ENCODE peak calls at places on chromosomes 16 and 17, in eight cellular contexts. One of them, this sample, is unnamed.

GRCh38 chr17:2057130-2057713 is 2.3 kb downstream of the HIC1 start:
- DNase-seq in GM06990: no peak
- DNase-seq in activated T-cell treated with anti-CD3 and anti-CD28 coated beads for 24 hours: no peak
- DNase-seq in hypothalamus: no peak
- DNase-seq in stimulated activated CD4-positive, alpha-beta T cell treated with anti-CD3 and anti-CD28 coated beads, Interleukin-4, amount 100 ng/mL, for 24 hours: no peak
- DNase-seq in HT-29: no peak
- DNase-seq in HCT116: no peak
- DNase-seq in NCI-H345: no peak
- DNase-seq in this sample: no peak

GRCh38 chr17:37179893-37180292 is 195.9 kb upstream of the C17orf78 start:
- DNase-seq in stimulated activated CD4-positive, alpha-beta T cell treated with anti-CD3 and anti-CD28 coated beads, Interleukin-4, amount 100 ng/mL, for 24 hours: no peak
- DNase-seq in GM06990: no peak
- DNase-seq in HT-29: no peak
- DNase-seq in hypothalamus: no peak
- DNase-seq in NCI-H345: no peak
- DNase-seq in activated T-cell treated with anti-CD3 and anti-CD28 coated beads for 24 hours: no peak
- DNase-seq in HCT116: peak
- DNase-seq in this sample: no peak

GRCh38 chr17:43905985-43906852 is 1.1 kb downstream of the MPP2 start:
- DNase-seq in HCT116: no peak
- DNase-seq in stimulated activated CD4-positive, alpha-beta T cell treated with anti-CD3 and anti-CD28 coated beads, Interleukin-4, amount 100 ng/mL, for 24 hours: no peak
- DNase-seq in GM06990: no peak
- DNase-seq in hypothalamus: peak
- DNase-seq in HT-29: peak
- DNase-seq in activated T-cell treated with anti-CD3 and anti-CD28 coated beads for 24 hours: no peak
- DNase-seq in NCI-H345: peak
- DNase-seq in this sample: peak

GRCh38 chr16:15775209-15775608 is 81.6 kb downstream of the MYH11 start:
- DNase-seq in HCT116: peak
- DNase-seq in activated T-cell treated with anti-CD3 and anti-CD28 coated beads for 24 hours: no peak
- DNase-seq in NCI-H345: no peak
- DNase-seq in stimulated activated CD4-positive, alpha-beta T cell treated with anti-CD3 and anti-CD28 coated beads, Interleukin-4, amount 100 ng/mL, for 24 hours: no peak
- DNase-seq in GM06990: no peak
- DNase-seq in HT-29: peak
- DNase-seq in hypothalamus: no peak
- DNase-seq in this sample: no peak

GRCh38 chr17:27379863-27380533 is 76.2 kb upstream of the KSR1 start:
- DNase-seq in stimulated activated CD4-positive, alpha-beta T cell treated with anti-CD3 and anti-CD28 coated beads, Interleukin-4, amount 100 ng/mL, for 24 hours: no peak
- DNase-seq in hypothalamus: no peak
- DNase-seq in HT-29: peak
- DNase-seq in activated T-cell treated with anti-CD3 and anti-CD28 coated beads for 24 hours: no peak
- DNase-seq in NCI-H345: peak
- DNase-seq in GM06990: no peak
- DNase-seq in HCT116: no peak
- DNase-seq in this sample: no peak

GRCh38 chr16:72073831-72074230 is 10.8 kb downstream of the HPR start:
- DNase-seq in GM06990: no peak
- DNase-seq in HCT116: no peak
- DNase-seq in hypothalamus: no peak
- DNase-seq in HT-29: no peak
- DNase-seq in activated T-cell treated with anti-CD3 and anti-CD28 coated beads for 24 hours: no peak
- DNase-seq in NCI-H345: no peak
- DNase-seq in stimulated activated CD4-positive, alpha-beta T cell treated with anti-CD3 and anti-CD28 coated beads, Interleukin-4, amount 100 ng/mL, for 24 hours: no peak
- DNase-seq in this sample: no peak

GRCh38 chr16:10622036-10622921 is 41.9 kb upstream of the EMP2 start:
- DNase-seq in stimulated activated CD4-positive, alpha-beta T cell treated with anti-CD3 and anti-CD28 coated beads, Interleukin-4, amount 100 ng/mL, for 24 hours: no peak
- DNase-seq in activated T-cell treated with anti-CD3 and anti-CD28 coated beads for 24 hours: no peak
- DNase-seq in NCI-H345: no peak
- DNase-seq in HCT116: no peak
- DNase-seq in GM06990: no peak
- DNase-seq in HT-29: no peak
- DNase-seq in hypothalamus: no peak
- DNase-seq in this sample: no peak

GRCh38 chr17:45018514-45019176 is 32.8 kb downstream of the DCAKD start:
- DNase-seq in HT-29: no peak
- DNase-seq in GM06990: peak
- DNase-seq in NCI-H345: peak
- DNase-seq in activated T-cell treated with anti-CD3 and anti-CD28 coated beads for 24 hours: no peak
- DNase-seq in HCT116: no peak
- DNase-seq in hypothalamus: no peak
- DNase-seq in stimulated activated CD4-positive, alpha-beta T cell treated with anti-CD3 and anti-CD28 coated beads, Interleukin-4, amount 100 ng/mL, for 24 hours: peak
- DNase-seq in this sample: no peak

GRCh38 chr16:30760577-30761426 is 1.1 kb downstream of the CFAP119 start:
- DNase-seq in HCT116: no peak
- DNase-seq in hypothalamus: no peak
- DNase-seq in HT-29: no peak
- DNase-seq in GM06990: no peak
- DNase-seq in activated T-cell treated with anti-CD3 and anti-CD28 coated beads for 24 hours: no peak
- DNase-seq in NCI-H345: no peak
- DNase-seq in stimulated activated CD4-positive, alpha-beta T cell treated with anti-CD3 and anti-CD28 coated beads, Interleukin-4, amount 100 ng/mL, for 24 hours: no peak
- DNase-seq in this sample: no peak

GRCh38 chr16:57141822-57142631 is 43.8 kb downstream of the PSME3IP1 start:
- DNase-seq in HT-29: no peak
- DNase-seq in HCT116: no peak
- DNase-seq in hypothalamus: no peak
- DNase-seq in NCI-H345: no peak
- DNase-seq in activated T-cell treated with anti-CD3 and anti-CD28 coated beads for 24 hours: no peak
- DNase-seq in stimulated activated CD4-positive, alpha-beta T cell treated with anti-CD3 and anti-CD28 coated beads, Interleukin-4, amount 100 ng/mL, for 24 hours: no peak
- DNase-seq in GM06990: no peak
- DNase-seq in this sample: no peak

GRCh38 chr17:64148699-64149098 is 18.8 kb upstream of the ERN1 start:
- DNase-seq in HT-29: peak
- DNase-seq in stimulated activated CD4-positive, alpha-beta T cell treated with anti-CD3 and anti-CD28 coated beads, Interleukin-4, amount 100 ng/mL, for 24 hours: no peak
- DNase-seq in hypothalamus: no peak
- DNase-seq in NCI-H345: no peak
- DNase-seq in activated T-cell treated with anti-CD3 and anti-CD28 coated beads for 24 hours: no peak
- DNase-seq in GM06990: no peak
- DNase-seq in HCT116: no peak
- DNase-seq in this sample: no peak

GRCh38 chr17:39057807-39058206 is 90.6 kb upstream of the FBXO47 start:
- DNase-seq in stimulated activated CD4-positive, alpha-beta T cell treated with anti-CD3 and anti-CD28 coated beads, Interleukin-4, amount 100 ng/mL, for 24 hours: no peak
- DNase-seq in HT-29: no peak
- DNase-seq in GM06990: no peak
- DNase-seq in HCT116: no peak
- DNase-seq in activated T-cell treated with anti-CD3 and anti-CD28 coated beads for 24 hours: no peak
- DNase-seq in hypothalamus: no peak
- DNase-seq in NCI-H345: no peak
- DNase-seq in this sample: no peak

GRCh38 chr17:82353484-82353883 is 5.6 kb upstream of the TEX19 start:
- DNase-seq in stimulated activated CD4-positive, alpha-beta T cell treated with anti-CD3 and anti-CD28 coated beads, Interleukin-4, amount 100 ng/mL, for 24 hours: no peak
- DNase-seq in hypothalamus: no peak
- DNase-seq in GM06990: no peak
- DNase-seq in activated T-cell treated with anti-CD3 and anti-CD28 coated beads for 24 hours: no peak
- DNase-seq in HT-29: no peak
- DNase-seq in HCT116: no peak
- DNase-seq in NCI-H345: no peak
- DNase-seq in this sample: peak

GRCh38 chr16:12323007-12323699 is 346.6 kb downstream of the SNX29 start:
- DNase-seq in NCI-H345: no peak
- DNase-seq in hypothalamus: no peak
- DNase-seq in activated T-cell treated with anti-CD3 and anti-CD28 coated beads for 24 hours: peak
- DNase-seq in HCT116: no peak
- DNase-seq in stimulated activated CD4-positive, alpha-beta T cell treated with anti-CD3 and anti-CD28 coated beads, Interleukin-4, amount 100 ng/mL, for 24 hours: peak
- DNase-seq in HT-29: no peak
- DNase-seq in GM06990: peak
- DNase-seq in this sample: no peak

GRCh38 chr16:83285921-83286320 is 521.9 kb upstream of the HSBP1 start:
- DNase-seq in NCI-H345: no peak
- DNase-seq in stimulated activated CD4-positive, alpha-beta T cell treated with anti-CD3 and anti-CD28 coated beads, Interleukin-4, amount 100 ng/mL, for 24 hours: no peak
- DNase-seq in HT-29: no peak
- DNase-seq in GM06990: no peak
- DNase-seq in activated T-cell treated with anti-CD3 and anti-CD28 coated beads for 24 hours: no peak
- DNase-seq in HCT116: no peak
- DNase-seq in hypothalamus: no peak
- DNase-seq in this sample: no peak

GRCh38 chr17:74427048-74427762 is 4.7 kb upstream of the GPRC5C start:
- DNase-seq in HCT116: no peak
- DNase-seq in hypothalamus: no peak
- DNase-seq in stimulated activated CD4-positive, alpha-beta T cell treated with anti-CD3 and anti-CD28 coated beads, Interleukin-4, amount 100 ng/mL, for 24 hours: no peak
- DNase-seq in NCI-H345: no peak
- DNase-seq in activated T-cell treated with anti-CD3 and anti-CD28 coated beads for 24 hours: no peak
- DNase-seq in HT-29: peak
- DNase-seq in GM06990: no peak
- DNase-seq in this sample: no peak

GRCh38 chr17:50423553-50424159 is 2.4 kb upstream of the ACSF2 start:
- DNase-seq in HT-29: peak
- DNase-seq in stimulated activated CD4-positive, alpha-beta T cell treated with anti-CD3 and anti-CD28 coated beads, Interleukin-4, amount 100 ng/mL, for 24 hours: no peak
- DNase-seq in NCI-H345: no peak
- DNase-seq in hypothalamus: no peak
- DNase-seq in activated T-cell treated with anti-CD3 and anti-CD28 coated beads for 24 hours: no peak
- DNase-seq in HCT116: peak
- DNase-seq in GM06990: no peak
- DNase-seq in this sample: no peak

GRCh38 chr17:3730881-3731429 is 7.3 kb downstream of the HASPIN start:
- DNase-seq in hypothalamus: no peak
- DNase-seq in GM06990: no peak
- DNase-seq in activated T-cell treated with anti-CD3 and anti-CD28 coated beads for 24 hours: no peak
- DNase-seq in HCT116: no peak
- DNase-seq in HT-29: no peak
- DNase-seq in stimulated activated CD4-positive, alpha-beta T cell treated with anti-CD3 and anti-CD28 coated beads, Interleukin-4, amount 100 ng/mL, for 24 hours: no peak
- DNase-seq in NCI-H345: no peak
- DNase-seq in this sample: no peak

GRCh38 chr17:68861602-68862001 is 93.6 kb downstream of the ABCA8 start:
- DNase-seq in activated T-cell treated with anti-CD3 and anti-CD28 coated beads for 24 hours: no peak
- DNase-seq in hypothalamus: no peak
- DNase-seq in GM06990: no peak
- DNase-seq in HT-29: no peak
- DNase-seq in HCT116: no peak
- DNase-seq in NCI-H345: peak
- DNase-seq in stimulated activated CD4-positive, alpha-beta T cell treated with anti-CD3 and anti-CD28 coated beads, Interleukin-4, amount 100 ng/mL, for 24 hours: no peak
- DNase-seq in this sample: peak

GRCh38 chr17:65855245-65855644 is 293.8 kb upstream of the AXIN2 start:
- DNase-seq in NCI-H345: no peak
- DNase-seq in GM06990: no peak
- DNase-seq in activated T-cell treated with anti-CD3 and anti-CD28 coated beads for 24 hours: no peak
- DNase-seq in HCT116: peak
- DNase-seq in hypothalamus: no peak
- DNase-seq in HT-29: peak
- DNase-seq in stimulated activated CD4-positive, alpha-beta T cell treated with anti-CD3 and anti-CD28 coated beads, Interleukin-4, amount 100 ng/mL, for 24 hours: no peak
- DNase-seq in this sample: no peak

GRCh38 chr17:63142836-63143235 is 176.8 kb downstream of the TANC2 start:
- DNase-seq in HCT116: no peak
- DNase-seq in GM06990: no peak
- DNase-seq in HT-29: no peak
- DNase-seq in hypothalamus: no peak
- DNase-seq in NCI-H345: no peak
- DNase-seq in stimulated activated CD4-positive, alpha-beta T cell treated with anti-CD3 and anti-CD28 coated beads, Interleukin-4, amount 100 ng/mL, for 24 hours: no peak
- DNase-seq in activated T-cell treated with anti-CD3 and anti-CD28 coated beads for 24 hours: no peak
- DNase-seq in this sample: no peak

GRCh38 chr17:4852504-4853075 is 19.4 kb downstream of the MINK1 start:
- DNase-seq in HCT116: no peak
- DNase-seq in HT-29: no peak
- DNase-seq in hypothalamus: no peak
- DNase-seq in NCI-H345: peak
- DNase-seq in activated T-cell treated with anti-CD3 and anti-CD28 coated beads for 24 hours: no peak
- DNase-seq in stimulated activated CD4-positive, alpha-beta T cell treated with anti-CD3 and anti-CD28 coated beads, Interleukin-4, amount 100 ng/mL, for 24 hours: no peak
- DNase-seq in GM06990: no peak
- DNase-seq in this sample: no peak

GRCh38 chr16:76502555-76502954 is 225.4 kb downstream of the CNTNAP4 start:
- DNase-seq in GM06990: no peak
- DNase-seq in HCT116: no peak
- DNase-seq in stimulated activated CD4-positive, alpha-beta T cell treated with anti-CD3 and anti-CD28 coated beads, Interleukin-4, amount 100 ng/mL, for 24 hours: no peak
- DNase-seq in activated T-cell treated with anti-CD3 and anti-CD28 coated beads for 24 hours: no peak
- DNase-seq in HT-29: no peak
- DNase-seq in hypothalamus: no peak
- DNase-seq in NCI-H345: no peak
- DNase-seq in this sample: no peak

GRCh38 chr16:87963400-87963799 is 12.2 kb downstream of the BANP start:
- DNase-seq in GM06990: no peak
- DNase-seq in hypothalamus: no peak
- DNase-seq in stimulated activated CD4-positive, alpha-beta T cell treated with anti-CD3 and anti-CD28 coated beads, Interleukin-4, amount 100 ng/mL, for 24 hours: peak
- DNase-seq in HCT116: no peak
- DNase-seq in NCI-H345: no peak
- DNase-seq in activated T-cell treated with anti-CD3 and anti-CD28 coated beads for 24 hours: peak
- DNase-seq in HT-29: no peak
- DNase-seq in this sample: no peak

GRCh38 chr17:57707892-57708291 is 37.2 kb downstream of the CCDC182 start:
- DNase-seq in stimulated activated CD4-positive, alpha-beta T cell treated with anti-CD3 and anti-CD28 coated beads, Interleukin-4, amount 100 ng/mL, for 24 hours: no peak
- DNase-seq in NCI-H345: peak
- DNase-seq in hypothalamus: no peak
- DNase-seq in activated T-cell treated with anti-CD3 and anti-CD28 coated beads for 24 hours: no peak
- DNase-seq in HT-29: no peak
- DNase-seq in GM06990: no peak
- DNase-seq in HCT116: no peak
- DNase-seq in this sample: no peak

GRCh38 chr16:46658925-46659324 is 30.1 kb downstream of the VPS35 start:
- DNase-seq in stimulated activated CD4-positive, alpha-beta T cell treated with anti-CD3 and anti-CD28 coated beads, Interleukin-4, amount 100 ng/mL, for 24 hours: peak
- DNase-seq in hypothalamus: no peak
- DNase-seq in activated T-cell treated with anti-CD3 and anti-CD28 coated beads for 24 hours: no peak
- DNase-seq in HT-29: no peak
- DNase-seq in NCI-H345: no peak
- DNase-seq in GM06990: peak
- DNase-seq in HCT116: no peak
- DNase-seq in this sample: no peak

GRCh38 chr17:83149761-83150251 is 70.4 kb downstream of the METRNL start:
- DNase-seq in HT-29: no peak
- DNase-seq in activated T-cell treated with anti-CD3 and anti-CD28 coated beads for 24 hours: no peak
- DNase-seq in stimulated activated CD4-positive, alpha-beta T cell treated with anti-CD3 and anti-CD28 coated beads, Interleukin-4, amount 100 ng/mL, for 24 hours: no peak
- DNase-seq in HCT116: no peak
- DNase-seq in GM06990: no peak
- DNase-seq in hypothalamus: no peak
- DNase-seq in NCI-H345: no peak
- DNase-seq in this sample: no peak

GRCh38 chr17:44363613-44364159 is at the start of gene FAM171A2:
- DNase-seq in HT-29: peak
- DNase-seq in HCT116: no peak
- DNase-seq in hypothalamus: no peak
- DNase-seq in stimulated activated CD4-positive, alpha-beta T cell treated with anti-CD3 and anti-CD28 coated beads, Interleukin-4, amount 100 ng/mL, for 24 hours: peak
- DNase-seq in activated T-cell treated with anti-CD3 and anti-CD28 coated beads for 24 hours: peak
- DNase-seq in GM06990: peak
- DNase-seq in NCI-H345: peak
- DNase-seq in this sample: peak

GRCh38 chr17:35807371-35808144 is 1.7 kb upstream of the TAF15 start:
- DNase-seq in NCI-H345: no peak
- DNase-seq in activated T-cell treated with anti-CD3 and anti-CD28 coated beads for 24 hours: no peak
- DNase-seq in HCT116: no peak
- DNase-seq in stimulated activated CD4-positive, alpha-beta T cell treated with anti-CD3 and anti-CD28 coated beads, Interleukin-4, amount 100 ng/mL, for 24 hours: no peak
- DNase-seq in GM06990: no peak
- DNase-seq in hypothalamus: no peak
- DNase-seq in HT-29: no peak
- DNase-seq in this sample: no peak

GRCh38 chr16:11757671-11758545 is 15.3 kb upstream of the TXNDC11 start:
- DNase-seq in activated T-cell treated with anti-CD3 and anti-CD28 coated beads for 24 hours: no peak
- DNase-seq in hypothalamus: no peak
- DNase-seq in GM06990: no peak
- DNase-seq in HCT116: no peak
- DNase-seq in NCI-H345: no peak
- DNase-seq in stimulated activated CD4-positive, alpha-beta T cell treated with anti-CD3 and anti-CD28 coated beads, Interleukin-4, amount 100 ng/mL, for 24 hours: no peak
- DNase-seq in HT-29: peak
- DNase-seq in this sample: no peak

GRCh38 chr16:50879873-50880695 is 138.2 kb downstream of the CYLD start:
- DNase-seq in stimulated activated CD4-positive, alpha-beta T cell treated with anti-CD3 and anti-CD28 coated beads, Interleukin-4, amount 100 ng/mL, for 24 hours: no peak
- DNase-seq in hypothalamus: no peak
- DNase-seq in HCT116: no peak
- DNase-seq in GM06990: no peak
- DNase-seq in NCI-H345: peak
- DNase-seq in HT-29: no peak
- DNase-seq in activated T-cell treated with anti-CD3 and anti-CD28 coated beads for 24 hours: no peak
- DNase-seq in this sample: peak

GRCh38 chr17:33497623-33498022 is 204.5 kb upstream of the ASIC2 start:
- DNase-seq in stimulated activated CD4-positive, alpha-beta T cell treated with anti-CD3 and anti-CD28 coated beads, Interleukin-4, amount 100 ng/mL, for 24 hours: no peak
- DNase-seq in HCT116: no peak
- DNase-seq in activated T-cell treated with anti-CD3 and anti-CD28 coated beads for 24 hours: no peak
- DNase-seq in hypothalamus: no peak
- DNase-seq in NCI-H345: no peak
- DNase-seq in GM06990: no peak
- DNase-seq in HT-29: no peak
- DNase-seq in this sample: no peak

This sample was measured in NCI-H774.